ENCODE peak calls at places on chromosomes 1 and 21, in four cellular contexts. P, S, V and K are unnamed samples.

GRCh38 chr1:21879928-21880618 is 57.0 kb downstream of the HSPG2 start:
- DNase-seq in P (no peak), S (no peak), V (no peak), K (no peak)

GRCh38 chr1:3248416-3249141 is 179.6 kb downstream of the PRDM16 start:
- DNase-seq in P (no peak), S (no peak), V (no peak), K (no peak)

GRCh38 chr1:240492832-240493440 is 119.0 kb downstream of the GREM2 start:
- DNase-seq in P (peak), S (no peak), V (peak), K (peak)

GRCh38 chr1:182742780-182743179 is 46.8 kb upstream of the NPL start:
- DNase-seq in P (no peak), S (no peak), V (no peak), K (no peak)

GRCh38 chr1:10941891-10942541 is 70.4 kb upstream of the TARDBP start:
- DNase-seq in P (peak), S (no peak), V (peak), K (peak)

GRCh38 chr1:109782514-109782913 is 18.8 kb upstream of the EPS8L3 start:
- DNase-seq in P (no peak), S (no peak), V (peak), K (no peak)

GRCh38 chr1:28112388-28113311 is 24.2 kb upstream of the EYA3 start:
- DNase-seq in P (no peak), S (peak), V (peak), K (peak)

GRCh38 chr1:205430631-205431305 is 8.9 kb upstream of the LEMD1 start:
- DNase-seq in P (peak), S (no peak), V (peak), K (peak)

GRCh38 chr1:98342556-98342955 is 319.0 kb upstream of the SNX7 start:
- DNase-seq in P (no peak), S (no peak), V (no peak), K (no peak)

GRCh38 chr1:231903586-231904081 is 277.0 kb downstream of the DISC1 start:
- DNase-seq in P (no peak), S (no peak), V (no peak), K (no peak)

GRCh38 chr1:41493117-41493536 is 8.6 kb upstream of the EDN2 start:
- DNase-seq in P (peak), S (no peak), V (no peak), K (peak)

GRCh38 chr1:15703562-15703961 is 19.4 kb downstream of the PLEKHM2 start:
- DNase-seq in P (no peak), S (no peak), V (no peak), K (no peak)

GRCh38 chr1:107867422-107867821 is 97.6 kb downstream of the VAV3 start:
- DNase-seq in P (no peak), S (no peak), V (peak), K (no peak)

GRCh38 chr1:229309684-229310083 is 33.2 kb downstream of the CCSAP start:
- DNase-seq in P (no peak), S (no peak), V (no peak), K (no peak)

GRCh38 chr1:64769971-64770370 is 25.1 kb downstream of the RAVER2 start:
- DNase-seq in P (no peak), S (no peak), V (no peak), K (no peak)

GRCh38 chr1:20192364-20192763 is 6.0 kb upstream of the PLA2G2C start:
- DNase-seq in P (no peak), S (no peak), V (no peak), K (no peak)

GRCh38 chr1:224759570-224760562 is 143.7 kb downstream of the CNIH3 start:
- DNase-seq in P (no peak), S (no peak), V (no peak), K (no peak)

GRCh38 chr21:44054710-44055109 is 42.6 kb downstream of the TRAPPC10 start:
- DNase-seq in P (no peak), S (no peak), V (no peak), K (no peak)

GRCh38 chr1:199202331-199202730 is 563.5 kb downstream of the PTPRC start:
- DNase-seq in P (no peak), S (no peak), V (no peak), K (no peak)

GRCh38 chr1:54549181-54549924 is 1.3 kb downstream of the ACOT11 start:
- DNase-seq in P (no peak), S (no peak), V (no peak), K (no peak)

GRCh38 chr1:25011966-25012625 is 82.0 kb upstream of the RUNX3 start:
- DNase-seq in P (no peak), S (peak), V (no peak), K (no peak)

GRCh38 chr21:35342440-35342839 is 293.3 kb upstream of the RUNX1 start:
- DNase-seq in P (no peak), S (no peak), V (no peak), K (peak)

GRCh38 chr1:119986007-119986497 is 83.4 kb downstream of the NOTCH2 start:
- DNase-seq in P (no peak), S (no peak), V (no peak), K (no peak)

GRCh38 chr1:117646007-117646913 is 40.4 kb downstream of the TENT5C start:
- DNase-seq in P (no peak), S (no peak), V (no peak), K (peak)

GRCh38 chr1:95659166-95659565 is 425.2 kb downstream of the RWDD3 start:
- DNase-seq in P (no peak), S (no peak), V (no peak), K (no peak)
- TF ChIP-seq HMGXB4 in P (no peak), S (no peak), V (no peak), K (no peak)

DNA sequence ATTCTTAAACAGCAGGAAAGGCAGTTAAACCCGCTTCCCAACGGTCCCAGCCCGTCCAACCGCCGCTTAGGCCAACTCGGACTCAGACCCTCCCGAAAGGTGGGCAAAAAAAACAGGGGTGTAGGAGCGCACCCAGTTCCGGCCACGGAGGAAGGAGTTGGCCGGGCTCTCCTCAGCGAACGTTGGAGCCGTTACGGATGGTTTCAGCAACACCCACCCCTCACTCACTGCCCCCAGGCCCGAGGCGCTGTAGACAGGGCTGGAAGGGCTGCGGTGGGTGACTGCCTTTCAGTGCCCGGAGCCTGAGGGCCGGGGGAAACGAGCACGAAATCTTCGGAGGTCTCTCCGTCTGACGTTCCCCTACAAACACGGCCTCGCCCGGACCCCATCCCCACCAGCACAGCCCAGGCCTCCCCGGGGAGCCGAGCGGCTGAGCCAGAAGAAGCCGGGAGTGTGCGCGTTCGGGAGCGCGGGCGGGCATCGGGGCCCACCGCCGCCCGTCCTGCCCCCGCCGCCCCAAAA is 1.3 kb downstream of the KDM5B start:
- DNase-seq in P (no peak), S (no peak), V (peak), K (no peak)
- TF ChIP-seq HMGXB4 in P (no peak), S (no peak), V (no peak), K (no peak)

DNA sequence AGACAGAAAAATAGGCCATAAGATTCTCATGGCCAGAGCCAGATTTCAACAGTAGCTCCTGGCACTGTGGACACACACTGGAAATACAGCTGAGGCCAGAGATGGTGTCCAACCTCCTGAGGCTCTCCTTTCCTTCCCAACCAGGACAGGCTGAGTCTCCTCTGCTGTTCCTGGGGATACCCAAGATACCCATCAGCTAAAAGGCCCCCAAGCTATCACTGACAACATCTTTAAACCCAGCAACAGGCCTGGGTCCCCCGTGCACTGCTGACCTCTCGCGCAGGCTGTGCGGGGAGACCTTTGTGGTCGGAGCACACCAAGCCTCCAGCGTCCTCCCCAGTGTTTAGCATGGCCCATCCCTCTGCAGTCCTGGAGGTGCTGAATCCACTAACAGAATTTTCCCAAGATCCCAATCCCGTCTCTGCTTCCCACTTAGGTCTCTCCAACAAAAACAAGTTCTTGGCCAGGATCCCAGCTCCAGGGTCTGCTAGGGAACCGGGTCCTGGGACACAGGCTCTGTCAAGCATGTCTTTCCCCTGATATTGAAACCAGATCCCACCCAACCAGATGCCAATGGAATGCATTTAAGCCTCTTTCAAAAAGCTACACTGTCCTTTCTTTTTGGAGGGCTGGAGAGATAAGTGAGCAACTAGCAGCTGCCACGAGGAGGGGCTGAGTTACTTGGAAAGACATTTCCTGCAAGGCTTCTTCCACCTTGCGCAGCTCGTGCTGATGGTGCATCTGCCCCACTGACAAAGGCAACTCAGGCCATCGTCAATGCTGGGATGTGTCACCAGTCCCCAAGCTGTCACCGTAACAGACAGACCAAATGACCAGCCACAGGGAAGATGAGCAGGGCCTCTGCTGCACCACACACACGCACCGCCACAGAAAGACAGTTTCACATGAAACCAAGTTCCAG is 73.2 kb downstream of the BCAR3 start:
- DNase-seq in P (no peak), S (no peak), V (no peak), K (no peak)
- TF ChIP-seq HMGXB4 in P (no peak), S (no peak), V (no peak), K (no peak)

GRCh38 chr1:172146149-172146850 is 274.2 kb upstream of the C1orf105 start:
- DNase-seq in P (no peak), S (no peak), V (no peak), K (no peak)

GRCh38 chr1:172145231-172145651 is 275.2 kb upstream of the C1orf105 start:
- DNase-seq in P (no peak), S (no peak), V (no peak), K (no peak)

GRCh38 chr1:172145656-172146055 is 274.8 kb upstream of the C1orf105 start:
- DNase-seq in P (no peak), S (no peak), V (no peak), K (no peak)

GRCh38 chr1:172143384-172144025 is 277.0 kb upstream of the C1orf105 start:
- DNase-seq in P (no peak), S (no peak), V (no peak), K (no peak)

DNA sequence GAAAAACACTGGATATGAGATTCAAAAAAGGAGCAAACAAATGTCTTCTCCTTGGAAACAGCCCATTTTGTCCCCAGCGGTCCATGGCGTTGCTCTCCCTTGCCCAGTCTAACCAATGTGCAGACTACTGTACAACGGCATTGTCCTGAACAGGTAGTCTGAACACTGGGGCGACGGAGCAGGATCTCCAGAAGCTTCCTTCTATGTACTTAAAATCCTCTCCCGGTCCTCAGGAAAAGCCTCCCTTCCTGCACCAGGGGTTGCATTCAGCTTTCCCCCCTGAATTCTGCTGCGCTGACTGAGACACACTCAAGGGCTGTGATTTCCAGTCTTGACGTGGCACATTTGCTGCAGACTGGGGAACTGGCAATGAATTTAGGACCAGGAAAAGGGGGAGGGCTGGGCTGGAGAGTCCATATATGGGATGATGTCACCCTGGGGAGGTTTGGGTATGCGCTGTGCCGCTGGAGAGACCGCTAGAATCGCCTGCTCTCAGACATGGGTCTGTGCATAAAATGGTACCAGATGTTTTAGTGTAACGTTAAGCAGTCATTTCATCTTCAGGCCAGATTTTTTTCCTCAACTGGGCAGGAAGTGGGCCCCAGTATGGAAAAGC is 275.9 kb upstream of the C1orf105 start:
- DNase-seq in P (no peak), S (no peak), V (no peak), K (no peak)
- TF ChIP-seq HMGXB4 in P (no peak), S (no peak), V (no peak), K (no peak)

DNA sequence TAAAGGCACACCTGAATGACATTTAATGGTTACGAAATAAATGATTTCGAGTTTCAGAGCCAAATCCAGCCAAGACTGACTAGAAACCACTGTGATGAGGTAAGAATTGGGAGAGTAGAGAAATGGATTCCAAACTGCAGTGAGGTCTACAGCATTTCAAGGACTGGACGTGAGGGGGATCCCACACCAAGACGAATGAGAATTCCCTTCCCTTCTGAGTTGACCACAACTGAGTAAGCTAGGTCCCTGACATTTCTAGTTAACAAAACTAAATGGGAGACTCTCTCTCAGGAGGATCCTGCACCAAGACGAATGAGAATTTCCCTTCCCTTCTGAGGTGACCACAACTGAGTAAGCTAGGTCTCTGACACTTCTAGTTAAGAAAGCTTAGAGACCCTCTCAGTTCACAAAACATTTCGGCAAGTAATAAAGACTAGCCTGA is 1.6 kb upstream of the SPATA1 start:
- DNase-seq in P (no peak), S (no peak), V (no peak), K (no peak)
- TF ChIP-seq HMGXB4 in P (no peak), S (no peak), V (no peak), K (no peak)

GRCh38 chr1:233971753-233972152 is 67.3 kb downstream of the SLC35F3 start:
- DNase-seq in P (no peak), S (no peak), V (no peak), K (no peak)
- TF ChIP-seq HMGXB4 in P (no peak), S (no peak), V (no peak), K (no peak)

DNA sequence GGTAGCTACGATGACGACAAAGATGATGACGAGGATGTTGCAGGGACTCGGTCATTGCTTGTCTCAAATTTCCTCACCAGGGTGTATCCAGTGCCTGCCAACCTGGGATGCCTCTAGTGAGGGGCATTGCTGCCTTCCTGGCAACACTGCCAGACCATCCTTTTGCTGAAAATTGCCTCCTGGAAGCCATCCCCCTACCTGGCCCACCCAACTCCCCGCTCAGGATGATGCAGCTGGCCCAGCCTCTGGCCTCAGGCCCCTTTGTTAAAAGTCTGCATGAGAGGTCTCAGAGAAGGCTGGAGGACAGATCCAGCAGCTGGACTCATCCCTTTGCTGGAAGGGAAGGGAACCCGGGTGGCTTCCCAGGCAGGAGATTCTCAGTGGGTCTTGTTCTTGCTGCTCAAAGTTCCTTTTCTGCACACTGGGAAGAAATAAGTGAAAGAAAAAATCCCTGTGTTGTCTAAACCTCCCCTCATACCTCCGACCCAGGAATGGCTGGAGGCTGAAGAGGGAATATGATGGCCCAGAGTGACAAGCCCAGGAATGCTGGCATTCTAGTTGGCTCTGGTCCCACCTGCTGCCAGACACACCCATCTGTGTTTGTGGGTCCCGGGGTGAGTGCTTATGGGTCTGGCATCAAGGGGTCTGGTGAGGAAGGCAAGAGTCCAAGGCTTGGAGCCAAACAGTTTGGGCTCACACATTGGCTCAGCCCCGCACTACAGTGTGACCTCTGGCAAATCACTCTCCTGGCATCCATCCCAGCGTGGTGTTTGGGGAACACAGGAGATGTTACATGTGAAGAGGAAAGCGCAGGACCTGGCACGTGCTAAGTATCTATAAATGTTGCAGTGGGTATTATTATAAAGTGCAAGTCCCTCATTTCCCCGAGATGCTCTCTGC is 6.7 kb upstream of the FNDC5 start:
- DNase-seq in P (no peak), S (no peak), V (no peak), K (no peak)
- TF ChIP-seq HMGXB4 in P (no peak), S (no peak), V (no peak), K (no peak)

GRCh38 chr1:68322837-68323687 is 90.7 kb upstream of the WLS start:
- DNase-seq in P (no peak), S (no peak), V (no peak), K (no peak)

GRCh38 chr1:68322096-68322495 is 89.8 kb upstream of the WLS start:
- DNase-seq in P (no peak), S (no peak), V (no peak), K (no peak)

GRCh38 chr1:68321084-68321685 is 88.9 kb upstream of the WLS start:
- DNase-seq in P (peak), S (peak), V (peak), K (peak)

GRCh38 chr1:68319907-68320306 is 87.6 kb upstream of the WLS start:
- DNase-seq in P (no peak), S (no peak), V (no peak), K (no peak)

DNA sequence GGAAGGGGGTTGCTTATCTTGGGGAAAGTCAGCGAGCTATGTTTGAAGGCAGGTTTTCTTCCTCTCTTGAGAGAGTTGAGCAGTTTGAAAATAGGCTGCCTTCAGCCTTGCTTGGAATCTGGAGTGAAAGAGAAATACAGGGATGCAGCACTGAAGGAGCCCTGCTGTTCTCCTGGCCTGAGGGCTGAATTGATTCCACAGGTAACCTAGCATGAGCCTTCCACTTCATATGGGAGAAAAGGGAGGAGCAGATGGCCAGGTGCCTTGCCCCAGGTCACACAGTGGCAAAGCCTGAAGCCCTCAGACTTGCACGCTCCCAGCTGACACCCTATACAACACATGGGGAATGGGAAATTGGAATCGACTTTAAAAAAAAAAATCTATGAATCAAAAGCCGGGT is 88.0 kb upstream of the WLS start:
- DNase-seq in P (no peak), S (no peak), V (peak), K (no peak)
- TF ChIP-seq HMGXB4 in P (no peak), S (no peak), V (no peak), K (no peak)

DNA sequence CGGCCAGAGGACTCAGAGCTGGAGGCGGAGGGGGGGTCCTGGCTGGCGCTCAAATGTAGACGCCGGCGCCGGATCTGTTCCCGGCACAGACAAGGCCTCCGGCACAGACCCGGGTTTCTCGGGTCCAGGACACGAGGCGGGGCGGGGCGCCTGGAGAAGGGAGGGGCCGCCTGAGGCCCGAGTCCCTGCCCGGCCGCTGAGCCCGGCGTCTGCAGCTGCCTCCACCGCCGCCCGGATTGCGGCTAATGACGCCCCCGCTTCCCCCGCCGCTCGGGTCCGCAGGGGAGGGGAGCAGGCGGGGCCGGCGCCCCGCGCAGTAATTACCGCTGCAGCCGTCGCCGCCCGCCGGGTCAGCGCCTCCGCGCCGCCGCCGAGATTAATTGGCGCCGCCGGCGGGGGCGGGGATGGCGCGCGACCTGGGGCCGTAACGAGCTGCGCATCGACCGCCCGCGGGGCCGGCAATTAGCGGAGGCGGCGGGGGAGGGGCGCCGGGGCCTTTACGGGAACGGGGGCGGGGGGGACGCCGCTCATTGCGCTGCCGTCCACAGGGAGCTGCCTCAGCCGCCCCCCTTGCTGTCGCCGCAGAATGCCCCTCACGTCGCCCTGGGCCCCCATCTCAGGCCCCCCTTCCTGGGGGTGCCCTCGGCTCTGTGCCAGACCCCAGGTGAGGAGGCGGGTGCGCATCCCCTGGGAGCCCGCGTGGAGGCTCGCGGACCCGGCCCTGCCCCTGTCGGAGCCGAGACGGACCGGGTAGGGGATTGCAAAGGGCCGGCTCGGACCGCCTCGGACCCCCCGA is 17.3 kb downstream of the NOC2L start:
- DNase-seq in P (peak), S (peak), V (peak), K (peak)
- TF ChIP-seq HMGXB4 in P (no peak), S (no peak), V (no peak), K (no peak)